ENCODE peak calls at places on chromosomes 5 and 9, in four cellular contexts. L, X, O and N are unnamed samples.

GRCh38 chr9:11086561-11086960 is 473.8 kb upstream of the PTPRD start:
- DNase-seq in L (no peak), X (peak), O (no peak), N (no peak)

GRCh38 chr9:134896834-134897583 is 16.4 kb downstream of the FCN2 start:
- DNase-seq in L (no peak), X (no peak), O (no peak), N (no peak)

GRCh38 chr5:105947461-105947860 is 1723.3 kb downstream of the EFNA5 start:
- DNase-seq in L (no peak), X (no peak), O (no peak), N (no peak)

GRCh38 chr9:137021979-137022619 is 5.9 kb downstream of the ABCA2 start:
- DNase-seq in L (peak), X (no peak), O (no peak), N (peak)

GRCh38 chr9:132164604-132165362 is 2.9 kb downstream of the NTNG2 start:
- DNase-seq in L (no peak), X (no peak), O (no peak), N (no peak)

GRCh38 chr5:170546257-170546656 is 42.4 kb downstream of the KCNIP1 start:
- DNase-seq in L (no peak), X (no peak), O (no peak), N (no peak)

GRCh38 chr5:320524-321232 is 836 bp upstream of the AHRR start:
- DNase-seq in L (no peak), X (no peak), O (no peak), N (no peak)

GRCh38 chr9:93087971-93088655 is 7.9 kb upstream of the CARD19 start:
- DNase-seq in L (no peak), X (no peak), O (no peak), N (no peak)

GRCh38 chr9:70924905-70925547 is 196.4 kb downstream of the TRPM3 start:
- DNase-seq in L (peak), X (peak), O (peak), N (peak)

GRCh38 chr9:109602987-109603386 is 104.9 kb upstream of the PTPN3 start:
- DNase-seq in L (no peak), X (peak), O (no peak), N (no peak)

GRCh38 chr5:67808340-67808739 is 407.2 kb upstream of the PIK3R1 start:
- DNase-seq in L (no peak), X (no peak), O (peak), N (no peak)

GRCh38 chr5:17802256-17802655 is 168.0 kb downstream of the TAF11L14 start:
- DNase-seq in L (no peak), X (peak), O (no peak), N (no peak)

GRCh38 chr5:153352685-153353219 is 137.7 kb upstream of the GRIA1 start:
- DNase-seq in L (no peak), X (peak), O (no peak), N (no peak)

GRCh38 chr9:106868565-106868964 is 5.6 kb downstream of the ZNF462 start:
- DNase-seq in L (no peak), X (no peak), O (no peak), N (peak)

GRCh38 chr5:24750356-24750755 is 105.6 kb upstream of the CDH10 start:
- DNase-seq in L (no peak), X (no peak), O (no peak), N (peak)

GRCh38 chr5:11174601-11175000 is 413.6 kb upstream of the DAP start:
- DNase-seq in L (no peak), X (no peak), O (no peak), N (no peak)

GRCh38 chr9:35287986-35288515 is 126.2 kb downstream of the UNC13B start:
- DNase-seq in L (no peak), X (no peak), O (no peak), N (no peak)

GRCh38 chr9:133417541-133418461 is at the start of gene REXO4:
- DNase-seq in L (peak), X (peak), O (peak), N (peak)

GRCh38 chr5:149201121-149201637 is 59.9 kb downstream of the ABLIM3 start:
- DNase-seq in L (no peak), X (no peak), O (no peak), N (no peak)

GRCh38 chr5:15933481-15934207 is 245.9 kb downstream of the MARCHF11 start:
- DNase-seq in L (no peak), X (peak), O (no peak), N (no peak)

GRCh38 chr5:998276-998974 is 10.2 kb upstream of the NKD2 start:
- DNase-seq in L (no peak), X (no peak), O (no peak), N (no peak)

GRCh38 chr9:120755827-120756434 is 37.3 kb downstream of the FBXW2 start:
- DNase-seq in L (peak), X (peak), O (peak), N (peak)

GRCh38 chr5:67648201-67648671 is 451.6 kb upstream of the CD180 start:
- DNase-seq in L (no peak), X (peak), O (peak), N (no peak)

GRCh38 chr9:95570646-95571045 is 53.9 kb upstream of the PTCH1 start:
- DNase-seq in L (no peak), X (peak), O (no peak), N (no peak)

GRCh38 chr9:79256691-79257213 is 315.0 kb upstream of the TLE4 start:
- DNase-seq in L (peak), X (peak), O (peak), N (peak)

GRCh38 chr5:138000102-138000723 is 32.7 kb downstream of the FAM13B start:
- DNase-seq in L (peak), X (peak), O (no peak), N (no peak)

GRCh38 chr9:83625120-83625710 is 2.3 kb downstream of the IDNK start:
- DNase-seq in L (no peak), X (no peak), O (no peak), N (peak)